ENCODE peak calls at places on chromosomes 1 and 21, in six cellular contexts. R is SK-MEL-5, S is lower lobe of right lung, H is fibroblast of pulmonary artery, C is kidney epithelial cell, Z is fibroblast of the conjunctiva. L is an unnamed sample.

GRCh38 chr21:41428311-41428710 is 2.3 kb downstream of the MX1 start:
- DNase-seq in C (no peak), R (no peak), S (no peak), Z (no peak), H (no peak), L (no peak)

GRCh38 chr1:201385299-201385891 is 7.9 kb upstream of the TNNT2 start:
- DNase-seq in H (peak), C (no peak), R (peak), S (peak), Z (no peak), L (peak)

GRCh38 chr1:220787069-220787614 is 429 bp downstream of the MTARC1 start:
- DNase-seq in C (no peak), S (peak), Z (no peak), H (no peak), R (no peak), L (no peak)

GRCh38 chr21:32114434-32115063 is 164.3 kb downstream of the MIS18A start:
- DNase-seq in C (no peak), S (no peak), R (no peak), H (no peak), Z (peak), L (no peak)

GRCh38 chr1:188794969-188795368 is 1682.7 kb downstream of the BRINP3 start:
- DNase-seq in C (no peak), Z (no peak), H (no peak), R (no peak), S (no peak), L (no peak)

GRCh38 chr21:17921579-17922530 is 102.7 kb upstream of the C21orf91 start:
- DNase-seq in H (peak), Z (peak), C (no peak), R (no peak), S (no peak), L (peak)

GRCh38 chr1:78490861-78491310 is at the start of gene PTGFR:
- DNase-seq in C (no peak), R (no peak), Z (no peak), S (peak), H (peak), L (peak)

GRCh38 chr21:27817902-27818623 is 851.2 kb upstream of the ADAMTS5 start:
- DNase-seq in R (no peak), C (no peak), Z (no peak), H (no peak), S (no peak), L (peak)

GRCh38 chr1:115545791-115546733 is 95.7 kb upstream of the VANGL1 start:
- DNase-seq in C (peak), S (no peak), H (peak), Z (peak), R (peak), L (peak)

GRCh38 chr1:100896481-100896982 is 642 bp downstream of the SLC30A7 start:
- DNase-seq in H (peak), R (peak), S (no peak), C (no peak), Z (no peak), L (peak)

GRCh38 chr1:178126790-178127189 is 32.9 kb downstream of the RASAL2 start:
- DNase-seq in Z (peak), S (no peak), H (peak), C (peak), R (peak), L (peak)

GRCh38 chr1:184535191-184535970 is 148.6 kb downstream of the C1orf21 start:
- DNase-seq in Z (peak), H (peak), C (no peak), R (no peak), S (no peak), L (peak)

L was measured in cardiac fibroblast.